ENCODE peak calls at places on chromosomes 11 and 22, in six cellular contexts. One of them, this sample, is unnamed.

GRCh38 chr22:30968015-30968923 is at the start of gene MORC2:
- DNase-seq in esophagus squamous epithelium: no peak
- DNase-seq in tibial nerve: no peak
- DNase-seq in heart left ventricle: no peak
- DNase-seq in gastrocnemius medialis: peak; percentile 60
- DNase-seq in ovary: peak; percentile 55
- DNase-seq in this sample: peak; percentile 89

GRCh38 chr11:79232346-79232745 is 208.5 kb downstream of the TENM4 start:
- DNase-seq in esophagus squamous epithelium: no peak
- DNase-seq in tibial nerve: no peak
- DNase-seq in heart left ventricle: no peak
- DNase-seq in gastrocnemius medialis: no peak
- DNase-seq in ovary: no peak
- DNase-seq in this sample: no peak

GRCh38 chr11:132490976-132491375 is 1041.3 kb downstream of the OPCML start:
- DNase-seq in esophagus squamous epithelium: no peak
- DNase-seq in tibial nerve: no peak
- DNase-seq in heart left ventricle: no peak
- DNase-seq in gastrocnemius medialis: no peak
- DNase-seq in ovary: no peak
- DNase-seq in this sample: no peak

GRCh38 chr11:110130642-110131238 is 37.5 kb downstream of the ZC3H12C start:
- DNase-seq in esophagus squamous epithelium: no peak
- DNase-seq in tibial nerve: no peak
- DNase-seq in heart left ventricle: peak; percentile 12
- DNase-seq in gastrocnemius medialis: no peak
- DNase-seq in ovary: no peak
- DNase-seq in this sample: no peak

GRCh38 chr11:115496892-115497291 is 7.3 kb downstream of the CADM1 start:
- DNase-seq in esophagus squamous epithelium: no peak
- DNase-seq in tibial nerve: no peak
- DNase-seq in heart left ventricle: no peak
- DNase-seq in gastrocnemius medialis: no peak
- DNase-seq in ovary: no peak
- DNase-seq in this sample: no peak

GRCh38 chr22:28296452-28296851 is 377.4 kb upstream of the PITPNB start:
- DNase-seq in esophagus squamous epithelium: no peak
- DNase-seq in tibial nerve: no peak
- DNase-seq in heart left ventricle: no peak
- DNase-seq in gastrocnemius medialis: no peak
- DNase-seq in ovary: no peak
- DNase-seq in this sample: no peak

GRCh38 chr22:22692707-22693530 is 48.5 kb downstream of the GGTLC2 start:
- DNase-seq in esophagus squamous epithelium: no peak
- DNase-seq in tibial nerve: no peak
- DNase-seq in heart left ventricle: no peak
- DNase-seq in gastrocnemius medialis: no peak
- DNase-seq in ovary: peak; percentile 29
- DNase-seq in this sample: peak; percentile 7

GRCh38 chr11:131924446-131925240 is 554.2 kb downstream of the NTM start:
- DNase-seq in esophagus squamous epithelium: no peak
- DNase-seq in tibial nerve: no peak
- DNase-seq in heart left ventricle: no peak
- DNase-seq in gastrocnemius medialis: no peak
- DNase-seq in ovary: no peak
- DNase-seq in this sample: no peak

GRCh38 chr11:85595285-85595884 is 31.8 kb downstream of the DLG2 start:
- DNase-seq in esophagus squamous epithelium: no peak
- DNase-seq in tibial nerve: no peak
- DNase-seq in heart left ventricle: no peak
- DNase-seq in gastrocnemius medialis: no peak
- DNase-seq in ovary: no peak
- DNase-seq in this sample: peak; percentile 54

GRCh38 chr11:31069447-31070205 is 299.9 kb downstream of the DCDC1 start:
- DNase-seq in esophagus squamous epithelium: no peak
- DNase-seq in tibial nerve: no peak
- DNase-seq in heart left ventricle: no peak
- DNase-seq in gastrocnemius medialis: no peak
- DNase-seq in ovary: no peak
- DNase-seq in this sample: no peak

GRCh38 chr11:114053406-114053805 is 6.1 kb upstream of the ZBTB16 start:
- DNase-seq in esophagus squamous epithelium: no peak
- DNase-seq in tibial nerve: no peak
- DNase-seq in heart left ventricle: no peak
- DNase-seq in gastrocnemius medialis: no peak
- DNase-seq in ovary: no peak
- DNase-seq in this sample: no peak

GRCh38 chr22:19807161-19807913 is 46.8 kb downstream of the TBX1 start:
- DNase-seq in esophagus squamous epithelium: no peak
- DNase-seq in tibial nerve: no peak
- DNase-seq in heart left ventricle: no peak
- DNase-seq in gastrocnemius medialis: no peak
- DNase-seq in ovary: no peak
- DNase-seq in this sample: no peak

GRCh38 chr11:110479445-110480101 is 49.8 kb downstream of the FDX1 start:
- DNase-seq in esophagus squamous epithelium: no peak
- DNase-seq in tibial nerve: peak; percentile 13
- DNase-seq in heart left ventricle: no peak
- DNase-seq in gastrocnemius medialis: peak; percentile 25
- DNase-seq in ovary: no peak
- DNase-seq in this sample: peak; percentile 67

GRCh38 chr11:12249590-12250260 is 127.6 kb upstream of the PARVA start:
- DNase-seq in esophagus squamous epithelium: no peak
- DNase-seq in tibial nerve: no peak
- DNase-seq in heart left ventricle: no peak
- DNase-seq in gastrocnemius medialis: no peak
- DNase-seq in ovary: peak; percentile 38
- DNase-seq in this sample: no peak

GRCh38 chr11:20363500-20364411 is at the start of gene HTATIP2:
- DNase-seq in esophagus squamous epithelium: no peak
- DNase-seq in tibial nerve: peak; percentile 63
- DNase-seq in heart left ventricle: peak; percentile 69
- DNase-seq in gastrocnemius medialis: peak; percentile 63
- DNase-seq in ovary: peak; percentile 67
- DNase-seq in this sample: peak; percentile 85
- TF ChIP-seq POLR2A in esophagus squamous epithelium: no peak
- TF ChIP-seq POLR2A in tibial nerve: peak; percentile 54
- TF ChIP-seq POLR2A in heart left ventricle: no peak
- TF ChIP-seq POLR2A in gastrocnemius medialis: peak; percentile 77
- TF ChIP-seq POLR2A in ovary: no peak
- TF ChIP-seq POLR2A in this sample: peak; percentile 80

DNA sequence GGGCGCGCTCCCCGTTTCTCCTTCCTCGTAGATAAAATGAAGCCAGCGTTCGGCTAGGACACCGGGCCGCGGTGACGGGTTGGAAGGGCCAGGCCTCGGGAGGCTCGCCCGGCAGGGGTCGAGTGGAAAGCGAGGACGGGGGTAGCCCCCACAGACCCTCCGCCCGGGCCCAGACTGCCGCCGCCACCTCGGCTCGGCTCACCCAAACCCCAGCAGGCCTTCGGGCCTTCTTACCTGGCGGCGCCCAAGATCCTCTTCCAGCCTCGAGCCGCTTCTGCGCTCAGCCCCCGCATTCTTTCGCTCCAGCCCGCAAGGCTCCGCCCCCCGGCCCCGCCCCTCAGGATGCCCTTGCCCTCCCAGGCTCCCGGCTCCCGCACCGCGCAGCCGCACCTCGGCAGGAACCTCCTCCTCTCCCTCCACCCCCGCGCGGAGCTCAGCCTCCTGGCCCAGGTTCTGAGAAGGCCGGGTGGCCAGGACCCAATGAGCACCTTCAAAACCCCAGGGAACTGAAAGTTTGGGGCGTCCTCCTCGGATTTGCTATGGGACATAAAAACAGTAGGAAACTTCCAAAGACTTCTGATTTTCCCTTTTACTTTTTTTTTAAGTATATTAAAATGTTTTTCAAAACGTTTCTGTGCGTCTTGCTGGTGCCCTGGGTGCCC is at the start of gene CD59:
- DNase-seq in esophagus squamous epithelium: peak; percentile 40
- DNase-seq in tibial nerve: peak; percentile 92
- DNase-seq in heart left ventricle: peak; percentile 98
- DNase-seq in gastrocnemius medialis: peak; percentile 97
- DNase-seq in ovary: peak; percentile 97
- DNase-seq in this sample: peak; percentile 93
- TF ChIP-seq POLR2A in esophagus squamous epithelium: peak; percentile 50
- TF ChIP-seq POLR2A in tibial nerve: peak; percentile 97
- TF ChIP-seq POLR2A in heart left ventricle: peak; percentile 80
- TF ChIP-seq POLR2A in gastrocnemius medialis: peak; percentile 94
- TF ChIP-seq POLR2A in ovary: peak; percentile 76
- TF ChIP-seq POLR2A in this sample: peak; percentile 88

GRCh38 chr11:8719260-8720190 is 36.9 kb downstream of the RPL27A start:
- DNase-seq in esophagus squamous epithelium: no peak
- DNase-seq in tibial nerve: peak; percentile 41
- DNase-seq in heart left ventricle: peak; percentile 50
- DNase-seq in gastrocnemius medialis: peak; percentile 57
- DNase-seq in ovary: peak; percentile 40
- DNase-seq in this sample: no peak

GRCh38 chr11:8715501-8715900 is 32.9 kb downstream of the RPL27A start:
- DNase-seq in esophagus squamous epithelium: no peak
- DNase-seq in tibial nerve: no peak
- DNase-seq in heart left ventricle: no peak
- DNase-seq in gastrocnemius medialis: peak; percentile 45
- DNase-seq in ovary: no peak
- DNase-seq in this sample: no peak

GRCh38 chr11:8720376-8720775 is 37.8 kb downstream of the RPL27A start:
- DNase-seq in esophagus squamous epithelium: no peak
- DNase-seq in tibial nerve: no peak
- DNase-seq in heart left ventricle: no peak
- DNase-seq in gastrocnemius medialis: no peak
- DNase-seq in ovary: no peak
- DNase-seq in this sample: no peak

GRCh38 chr11:8717544-8717875 is 34.9 kb downstream of the RPL27A start:
- DNase-seq in esophagus squamous epithelium: no peak
- DNase-seq in tibial nerve: no peak
- DNase-seq in heart left ventricle: no peak
- DNase-seq in gastrocnemius medialis: no peak
- DNase-seq in ovary: no peak
- DNase-seq in this sample: no peak

GRCh38 chr11:8717876-8718753 is 35.5 kb downstream of the RPL27A start:
- DNase-seq in esophagus squamous epithelium: no peak
- DNase-seq in tibial nerve: no peak
- DNase-seq in heart left ventricle: peak; percentile 42
- DNase-seq in gastrocnemius medialis: peak; percentile 15
- DNase-seq in ovary: peak; percentile 73
- DNase-seq in this sample: no peak
- TF ChIP-seq POLR2A in esophagus squamous epithelium: no peak
- TF ChIP-seq POLR2A in tibial nerve: no peak
- TF ChIP-seq POLR2A in heart left ventricle: no peak
- TF ChIP-seq POLR2A in gastrocnemius medialis: no peak
- TF ChIP-seq POLR2A in ovary: no peak
- TF ChIP-seq POLR2A in this sample: no peak

GRCh38 chr11:61835663-61836024 is 7.5 kb downstream of the FADS2 start:
- DNase-seq in esophagus squamous epithelium: no peak
- DNase-seq in tibial nerve: no peak
- DNase-seq in heart left ventricle: no peak
- DNase-seq in gastrocnemius medialis: no peak
- DNase-seq in ovary: no peak
- DNase-seq in this sample: peak; percentile 50

GRCh38 chr11:61832758-61833157 is 4.7 kb downstream of the FADS2 start:
- DNase-seq in esophagus squamous epithelium: no peak
- DNase-seq in tibial nerve: no peak
- DNase-seq in heart left ventricle: peak; percentile 36
- DNase-seq in gastrocnemius medialis: no peak
- DNase-seq in ovary: no peak
- DNase-seq in this sample: no peak

GRCh38 chr11:61833926-61834277 is 5.8 kb downstream of the FADS2 start:
- DNase-seq in esophagus squamous epithelium: no peak
- DNase-seq in tibial nerve: no peak
- DNase-seq in heart left ventricle: no peak
- DNase-seq in gastrocnemius medialis: no peak
- DNase-seq in ovary: no peak
- DNase-seq in this sample: no peak

GRCh38 chr11:61833478-61833877 is 5.4 kb downstream of the FADS2 start:
- DNase-seq in esophagus squamous epithelium: no peak
- DNase-seq in tibial nerve: no peak
- DNase-seq in heart left ventricle: no peak
- DNase-seq in gastrocnemius medialis: no peak
- DNase-seq in ovary: no peak
- DNase-seq in this sample: no peak

DNA sequence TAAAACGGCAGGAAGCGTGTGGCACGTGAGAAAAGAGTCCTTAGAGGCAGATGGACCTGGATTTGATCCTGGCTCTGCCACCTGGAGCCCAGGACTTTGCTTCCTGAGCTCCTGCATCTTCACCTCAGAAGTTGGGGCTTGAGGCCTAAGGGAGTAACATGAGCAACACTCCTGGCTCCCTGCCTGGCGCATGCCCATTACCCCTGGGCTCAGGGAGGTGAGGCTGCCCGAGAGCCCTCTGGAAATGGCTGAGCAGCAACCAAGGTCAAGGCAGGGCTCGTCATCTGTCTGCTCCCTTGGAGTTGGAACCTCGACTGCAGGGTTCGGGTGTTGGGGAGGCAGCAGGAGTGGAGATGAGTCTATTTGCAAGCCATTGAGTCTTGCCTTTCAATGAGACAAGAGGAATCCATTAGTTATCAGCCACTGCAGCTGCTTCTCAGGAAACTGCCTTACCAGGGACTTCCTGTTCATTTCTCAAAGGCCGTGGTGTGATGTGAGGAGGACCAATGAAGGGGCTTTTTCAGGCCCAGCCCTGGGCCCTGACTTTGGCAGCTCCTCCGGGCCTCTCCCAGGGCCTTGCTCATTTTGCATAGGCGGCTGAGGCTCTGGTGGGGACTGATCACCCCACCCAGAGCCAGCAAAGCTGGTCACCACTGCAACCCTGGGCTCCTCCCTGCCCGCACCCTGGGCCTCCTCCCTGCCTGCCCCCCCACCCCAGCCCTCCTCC is 6.3 kb downstream of the FADS2 start:
- DNase-seq in esophagus squamous epithelium: no peak
- DNase-seq in tibial nerve: peak; percentile 35
- DNase-seq in heart left ventricle: peak; percentile 69
- DNase-seq in gastrocnemius medialis: no peak
- DNase-seq in ovary: peak; percentile 49
- DNase-seq in this sample: peak; percentile 93
- TF ChIP-seq POLR2A in esophagus squamous epithelium: no peak
- TF ChIP-seq POLR2A in tibial nerve: no peak
- TF ChIP-seq POLR2A in heart left ventricle: no peak
- TF ChIP-seq POLR2A in gastrocnemius medialis: no peak
- TF ChIP-seq POLR2A in ovary: no peak
- TF ChIP-seq POLR2A in this sample: peak; percentile 96

GRCh38 chr22:16818538-16818937 is 6.7 kb downstream of the XKR3 start:
- DNase-seq in esophagus squamous epithelium: no peak
- DNase-seq in tibial nerve: no peak
- DNase-seq in heart left ventricle: no peak
- DNase-seq in gastrocnemius medialis: no peak
- DNase-seq in ovary: no peak
- DNase-seq in this sample: no peak
- TF ChIP-seq POLR2A in esophagus squamous epithelium: no peak
- TF ChIP-seq POLR2A in tibial nerve: no peak
- TF ChIP-seq POLR2A in heart left ventricle: no peak
- TF ChIP-seq POLR2A in gastrocnemius medialis: no peak
- TF ChIP-seq POLR2A in ovary: no peak
- TF ChIP-seq POLR2A in this sample: no peak

This sample was measured in erythroblast.